ENCODE peak calls at places on chromosomes 5 and 9, in ten cellular contexts. One of them, this sample, is unnamed.

GRCh38 chr9:20361656-20362570 is 260.4 kb downstream of the MLLT3 start:
- DNase-seq in mucosa of gallbladder: no peak
- DNase-seq in EL: no peak
- DNase-seq in left cardiac atrium: no peak
- DNase-seq in EH: no peak
- DNase-seq in mucosa of descending colon: no peak
- DNase-seq in ureter: no peak
- DNase-seq in NCI-H524: no peak
- DNase-seq in AG08395: no peak
- DNase-seq in iPS DF 19.7: no peak
- DNase-seq in this sample: no peak

GRCh38 chr5:98767563-98767962 is 5.9 kb upstream of the RGMB start:
- DNase-seq in mucosa of gallbladder: no peak
- DNase-seq in left cardiac atrium: no peak
- DNase-seq in mucosa of descending colon: no peak
- DNase-seq in EL: no peak
- DNase-seq in ureter: no peak
- DNase-seq in EH: no peak
- DNase-seq in AG08395: no peak
- DNase-seq in iPS DF 19.7: no peak
- DNase-seq in NCI-H524: no peak
- DNase-seq in this sample: no peak

GRCh38 chr5:171712616-171713015 is 73.0 kb upstream of the SMIM23 start:
- DNase-seq in left cardiac atrium: no peak
- DNase-seq in mucosa of gallbladder: no peak
- DNase-seq in AG08395: no peak
- DNase-seq in EH: no peak
- DNase-seq in NCI-H524: no peak
- DNase-seq in ureter: peak; percentile 28
- DNase-seq in mucosa of descending colon: no peak
- DNase-seq in EL: no peak
- DNase-seq in iPS DF 19.7: no peak
- DNase-seq in this sample: no peak

GRCh38 chr5:2738700-2739359 is 12.6 kb downstream of the IRX2 start:
- DNase-seq in ureter: peak; percentile 23
- DNase-seq in iPS DF 19.7: no peak
- DNase-seq in NCI-H524: no peak
- DNase-seq in mucosa of gallbladder: no peak
- DNase-seq in mucosa of descending colon: no peak
- DNase-seq in EL: no peak
- DNase-seq in AG08395: no peak
- DNase-seq in left cardiac atrium: no peak
- DNase-seq in EH: no peak
- DNase-seq in this sample: no peak

GRCh38 chr5:123124495-123125171 is 35.6 kb downstream of the PRDM6 start:
- DNase-seq in left cardiac atrium: no peak
- DNase-seq in mucosa of gallbladder: no peak
- DNase-seq in ureter: no peak
- DNase-seq in mucosa of descending colon: no peak
- DNase-seq in iPS DF 19.7: no peak
- DNase-seq in NCI-H524: no peak
- DNase-seq in EL: no peak
- DNase-seq in AG08395: peak; percentile 12
- DNase-seq in EH: no peak
- DNase-seq in this sample: no peak

GRCh38 chr9:134634667-134635230 is 6.9 kb upstream of the COL5A1 start:
- DNase-seq in iPS DF 19.7: no peak
- DNase-seq in EL: no peak
- DNase-seq in ureter: no peak
- DNase-seq in mucosa of gallbladder: no peak
- DNase-seq in EH: no peak
- DNase-seq in NCI-H524: no peak
- DNase-seq in left cardiac atrium: no peak
- DNase-seq in AG08395: no peak
- DNase-seq in mucosa of descending colon: peak; percentile 13
- DNase-seq in this sample: peak; percentile 6

GRCh38 chr5:41507501-41507900 is 2.9 kb downstream of the PLCXD3 start:
- DNase-seq in iPS DF 19.7: no peak
- DNase-seq in left cardiac atrium: no peak
- DNase-seq in mucosa of gallbladder: no peak
- DNase-seq in NCI-H524: no peak
- DNase-seq in EH: no peak
- DNase-seq in AG08395: no peak
- DNase-seq in EL: no peak
- DNase-seq in ureter: no peak
- DNase-seq in mucosa of descending colon: no peak
- DNase-seq in this sample: no peak

GRCh38 chr5:143233020-143233419 is 170.5 kb downstream of the NR3C1 start:
- DNase-seq in AG08395: peak; percentile 46
- DNase-seq in NCI-H524: no peak
- DNase-seq in ureter: no peak
- DNase-seq in mucosa of descending colon: no peak
- DNase-seq in EL: peak; percentile 38
- DNase-seq in mucosa of gallbladder: no peak
- DNase-seq in iPS DF 19.7: no peak
- DNase-seq in left cardiac atrium: no peak
- DNase-seq in EH: peak; percentile 78
- DNase-seq in this sample: no peak

GRCh38 chr5:122882836-122883235 is 37.4 kb downstream of the SNX24 start:
- DNase-seq in mucosa of descending colon: no peak
- DNase-seq in ureter: no peak
- DNase-seq in AG08395: peak; percentile 64
- DNase-seq in EL: peak; percentile 48
- DNase-seq in EH: peak; percentile 50
- DNase-seq in NCI-H524: no peak
- DNase-seq in mucosa of gallbladder: no peak
- DNase-seq in left cardiac atrium: no peak
- DNase-seq in iPS DF 19.7: no peak
- DNase-seq in this sample: no peak

GRCh38 chr5:14250778-14251711 is 107.9 kb downstream of the TRIO start:
- DNase-seq in left cardiac atrium: no peak
- DNase-seq in AG08395: no peak
- DNase-seq in mucosa of descending colon: no peak
- DNase-seq in iPS DF 19.7: no peak
- DNase-seq in NCI-H524: peak; percentile 83
- DNase-seq in ureter: no peak
- DNase-seq in EH: no peak
- DNase-seq in EL: no peak
- DNase-seq in mucosa of gallbladder: no peak
- DNase-seq in this sample: no peak